ENCODE peak calls at places on chromosomes 1 and 21, in five cellular contexts. J is fibroblast of mammary gland; S is CD8-positive, alpha-beta memory T cell; Y is heart left ventricle; X is cardiac muscle cell. W is an unnamed sample.

GRCh38 chr1:153833171-153833570 is 58.0 kb downstream of the SLC27A3 start:
- DNase-seq in J (no peak), S (no peak), Y (no peak), X (no peak), W (no peak)

GRCh38 chr1:16960560-16961296 is 19.7 kb downstream of the MFAP2 start:
- DNase-seq in J (peak; percentile 73), S (peak; percentile 85), Y (peak; percentile 88), X (peak; percentile 86), W (peak; percentile 76)

GRCh38 chr1:225477296-225477911 is 49.6 kb upstream of the LBR start:
- DNase-seq in J (no peak), S (no peak), Y (no peak), X (no peak), W (no peak)

GRCh38 chr1:167728818-167729410 is 7.1 kb downstream of the MPZL1 start:
- DNase-seq in J (no peak), S (no peak), Y (no peak), X (peak; percentile 43), W (no peak)

GRCh38 chr21:46146856-46147255 is 8.5 kb downstream of the FTCD start:
- DNase-seq in J (no peak), S (peak; percentile 24), Y (peak; percentile 39), X (no peak), W (no peak)

GRCh38 chr1:14599173-14599754 is 779 bp downstream of the KAZN start:
- DNase-seq in J (no peak), S (no peak), Y (no peak), X (no peak), W (peak; percentile 15)

GRCh38 chr1:3068400-3069361 is at the start of gene PRDM16:
- DNase-seq in J (peak; percentile 12), S (peak; percentile 41), Y (peak; percentile 60), X (peak; percentile 41), W (peak; percentile 68)

GRCh38 chr1:165896277-165896676 is 68.9 kb downstream of the UCK2 start:
- DNase-seq in J (peak; percentile 96), S (no peak), Y (no peak), X (peak; percentile 77), W (peak; percentile 85)

GRCh38 chr1:109084563-109085517 is 5.7 kb upstream of the TMEM167B start:
- DNase-seq in J (no peak), S (no peak), Y (no peak), X (no peak), W (no peak)

GRCh38 chr1:90724926-90725325 is 7.8 kb upstream of the BARHL2 start:
- DNase-seq in J (no peak), S (no peak), Y (no peak), X (no peak), W (no peak)

GRCh38 chr1:201167625-201167991 is 13.3 kb upstream of the TMEM9 start:
- DNase-seq in J (no peak), S (no peak), Y (no peak), X (no peak), W (no peak)

GRCh38 chr1:156070523-156070922 is 9.6 kb downstream of the RAB25 start:
- DNase-seq in J (no peak), S (no peak), Y (peak; percentile 37), X (no peak), W (no peak)

GRCh38 chr1:89104147-89104546 is 21.8 kb downstream of the GBP2 start:
- DNase-seq in J (peak; percentile 30), S (no peak), Y (no peak), X (no peak), W (no peak)
- H3K4me3 ChIP-seq in J (no peak overlapping the region), S (no peak overlapping the region), Y (no peak overlapping the region), X (no peak overlapping the region), W (no peak overlapping the region)

DNA sequence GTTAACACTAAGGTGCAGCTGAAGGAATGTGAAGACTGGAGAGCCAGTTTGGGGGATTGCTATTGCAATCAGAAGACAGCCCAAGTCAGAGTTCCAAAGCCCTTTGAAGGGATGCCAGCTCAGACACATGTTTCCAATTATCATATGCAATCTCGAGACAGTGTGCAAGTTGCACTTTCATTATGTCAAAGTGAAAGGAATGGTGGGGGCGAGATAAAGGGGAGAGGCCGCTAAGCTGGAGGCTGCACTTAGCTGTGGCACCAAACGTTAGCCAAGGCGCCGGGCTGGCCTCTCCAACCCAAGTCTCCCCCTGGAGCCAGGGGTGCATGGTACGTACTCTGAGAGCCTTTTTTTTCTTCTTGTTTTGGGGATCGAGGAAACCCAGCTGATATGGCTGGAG is 58.0 kb downstream of the NGF start:
- DNase-seq in J (peak; percentile 95), S (no peak), Y (no peak), X (peak; percentile 79), W (peak; percentile 98)
- H3K4me3 ChIP-seq in J (peak overlapping the region; percentile 28), S (no peak overlapping the region), Y (no peak overlapping the region), X (no peak overlapping the region), W (peak overlapping the region; percentile 7)

DNA sequence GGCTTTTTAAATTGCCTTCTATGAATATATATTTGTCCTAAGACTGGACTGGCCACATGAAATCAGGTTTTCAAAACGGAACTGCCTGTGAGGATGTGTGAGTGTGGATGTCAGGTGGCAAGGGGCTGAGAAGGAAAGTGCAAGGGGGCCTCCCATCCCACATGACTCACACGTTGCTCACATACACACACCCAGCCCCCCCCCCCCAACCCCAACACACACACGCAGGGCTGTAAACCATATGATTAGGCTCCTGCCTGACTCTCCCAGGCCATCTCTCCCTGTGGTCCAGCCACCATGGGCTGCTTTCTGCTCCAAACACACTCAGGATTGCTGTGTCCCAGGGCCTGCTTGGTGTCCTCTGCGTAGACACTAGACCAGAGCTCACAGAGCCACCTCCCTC is 22.4 kb downstream of the DEGS1 start:
- DNase-seq in J (peak; percentile 83), S (no peak), Y (peak; percentile 16), X (peak; percentile 63), W (peak; percentile 74)
- H3K4me3 ChIP-seq in J (no peak overlapping the region), S (no peak overlapping the region), Y (no peak overlapping the region), X (no peak overlapping the region), W (peak overlapping the region; percentile 31)

GRCh38 chr1:111615874-111616715 is 3.5 kb upstream of the RAP1A start:
- DNase-seq in J (no peak), S (peak; percentile 68), Y (no peak), X (no peak), W (no peak)

GRCh38 chr1:111618953-111619634 is 495 bp upstream of the RAP1A start:
- DNase-seq in J (no peak), S (no peak), Y (no peak), X (no peak), W (no peak)

GRCh38 chr1:111619635-111620411 is at the start of gene RAP1A:
- DNase-seq in J (peak; percentile 86), S (peak; percentile 95), Y (peak; percentile 98), X (peak; percentile 96), W (peak; percentile 87)

GRCh38 chr1:111620412-111620971 is 903 bp downstream of the RAP1A start:
- DNase-seq in J (peak; percentile 19), S (no peak), Y (no peak), X (no peak), W (peak; percentile 21)

DNA sequence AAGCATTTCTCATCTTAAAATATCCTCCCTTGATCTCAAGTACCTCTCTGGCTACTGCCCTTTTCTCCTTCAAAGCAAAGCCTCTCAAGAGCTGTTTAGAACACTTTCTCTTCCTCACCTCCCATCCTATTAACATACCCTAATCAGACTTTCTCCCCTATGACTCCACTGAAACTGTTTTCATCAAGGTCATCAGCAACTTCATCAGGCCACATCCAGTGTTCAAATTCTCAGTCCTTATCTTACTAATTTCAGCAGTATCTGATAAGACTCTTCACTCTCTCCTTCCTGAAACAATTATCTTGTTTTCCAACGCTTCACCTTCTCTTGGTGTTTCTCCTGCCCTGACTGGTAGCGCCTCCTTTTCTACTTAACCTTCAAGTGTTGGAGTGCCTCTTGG is 1.5 kb upstream of the RAP1A start:
- DNase-seq in J (no peak), S (no peak), Y (no peak), X (no peak), W (no peak)
- H3K4me3 ChIP-seq in J (no peak overlapping the region), S (no peak overlapping the region), Y (no peak overlapping the region), X (no peak overlapping the region), W (no peak overlapping the region)

GRCh38 chr1:143735764-143736461 is 235.9 kb downstream of the FAM72C start:
- DNase-seq in J (peak; percentile 58), S (no peak), Y (no peak), X (peak; percentile 25), W (no peak)
- H3K4me3 ChIP-seq in J (peak overlapping the region; percentile 47), S (no peak overlapping the region), Y (no peak overlapping the region), X (peak overlapping the region; percentile 33), W (no peak overlapping the region)

W was measured in fibroblast of the aortic adventitia.